ENCODE peak calls at places on chromosome 20, in eight cellular contexts. L is SK-N-DZ; T is NCI-H1105; K is renal cortical epithelial cell; U is activated naive CD4-positive, alpha-beta T cell treated with anti-CD3 and anti-CD28 coated beads for 36 hours; J is AML-193; Q is EL; H is HTR-8/SVneo. E is an unnamed sample.

GRCh38 chr20:33443006-33443511 is 504 bp downstream of the SNTA1 start:
- DNase-seq in T (peak; percentile 41), L (no peak), J (no peak), H (no peak), U (peak; percentile 9), Q (no peak), K (no peak), E (peak; percentile 57)

GRCh38 chr20:48832423-48832735 is 4.6 kb upstream of the PREX1 start:
- DNase-seq in U (no peak), T (no peak), L (no peak), H (no peak), Q (no peak), J (peak; percentile 70), K (no peak), E (no peak)

GRCh38 chr20:56428881-56429280 is 16.8 kb downstream of the CASS4 start:
- DNase-seq in H (no peak), T (no peak), K (no peak), J (no peak), L (no peak), U (no peak), Q (no peak), E (no peak)

GRCh38 chr20:59141818-59142581 is 21.6 kb upstream of the ZNF831 start:
- DNase-seq in U (peak; percentile 45), J (no peak), L (no peak), K (no peak), T (no peak), H (peak; percentile 48), Q (peak; percentile 9), E (peak; percentile 26)

GRCh38 chr20:63536997-63537524 is at the start of gene PTK6:
- DNase-seq in U (peak; percentile 55), H (no peak), K (no peak), T (no peak), L (no peak), Q (no peak), J (peak; percentile 52), E (no peak)

GRCh38 chr20:50491926-50492634 is 18.1 kb upstream of the PTPN1 start:
- DNase-seq in T (no peak), Q (no peak), U (no peak), L (no peak), K (no peak), J (no peak), H (no peak), E (no peak)

GRCh38 chr20:36104244-36104643 is 50.3 kb upstream of the EPB41L1 start:
- DNase-seq in T (no peak), J (no peak), H (no peak), Q (no peak), U (no peak), K (no peak), L (no peak), E (no peak)

GRCh38 chr20:31516651-31517050 is 2.4 kb downstream of the HM13 start:
- DNase-seq in H (no peak), L (no peak), K (no peak), J (no peak), U (peak; percentile 62), Q (no peak), T (no peak), E (no peak)